ENCODE peak calls at places on chromosomes 5 and 9, in ten cellular contexts. V is H7, T is colonic mucosa, O is mesenchymal stem cell, R is cardiac muscle cell, Q is AG09309, P is pancreas, C is sigmoid colon, K is foreskin fibroblast, D is heart left ventricle. J is an unnamed sample.

GRCh38 chr5:16596541-16596940 is 20.3 kb downstream of the RETREG1 start:
- DNase-seq in V (no peak), D (no peak), P (no peak), K (peak), O (no peak), T (no peak), C (no peak), R (no peak), Q (peak), J (peak)

GRCh38 chr5:140317859-140318258 is 15.0 kb upstream of the PFDN1 start:
- DNase-seq in K (peak), R (no peak), C (no peak), P (no peak), T (no peak), Q (no peak), O (peak), D (no peak), V (no peak), J (peak)

GRCh38 chr5:10745133-10745532 is 15.9 kb downstream of the DAP start:
- DNase-seq in V (no peak), T (no peak), R (no peak), C (no peak), P (no peak), K (peak), D (no peak), O (peak), Q (no peak), J (no peak)

GRCh38 chr5:166367391-166367790 is 1924.1 kb upstream of the WWC1 start:
- DNase-seq in V (no peak), Q (no peak), P (no peak), C (no peak), O (no peak), D (no peak), R (no peak), K (no peak), T (no peak), J (no peak)

GRCh38 chr9:108205276-108205675 is 650.5 kb downstream of the ACTL7B start:
- DNase-seq in K (peak), V (no peak), T (no peak), P (no peak), O (no peak), D (no peak), C (no peak), Q (no peak), R (no peak), J (no peak)

GRCh38 chr5:75524071-75524470 is 12.4 kb downstream of the POLK start:
- DNase-seq in P (no peak), R (no peak), K (peak), Q (no peak), T (no peak), O (no peak), V (no peak), D (no peak), C (no peak), J (no peak)

GRCh38 chr9:110049699-110050450 is 158.1 kb downstream of the C9orf152 start:
- DNase-seq in C (peak), Q (no peak), K (peak), T (peak), R (peak), V (peak), O (peak), P (no peak), D (no peak), J (peak)

GRCh38 chr5:35457912-35458823 is 159.5 kb upstream of the SPEF2 start:
- DNase-seq in K (no peak), T (no peak), P (no peak), V (no peak), Q (no peak), D (no peak), R (no peak), C (no peak), O (no peak), J (no peak)

GRCh38 chr9:124768275-124768674 is 2.8 kb downstream of the NR6A1 start:
- DNase-seq in O (no peak), V (no peak), R (no peak), K (no peak), Q (no peak), P (no peak), C (no peak), D (no peak), T (no peak), J (no peak)

GRCh38 chr5:143955140-143955539 is 143.2 kb downstream of the HMHB1 start:
- DNase-seq in P (no peak), K (peak), D (peak), R (no peak), Q (no peak), T (no peak), O (peak), C (no peak), V (no peak), J (peak)

GRCh38 chr9:123569343-123569694 is 213.3 kb downstream of the CRB2 start:
- DNase-seq in Q (no peak), O (no peak), R (no peak), T (no peak), D (no peak), P (no peak), V (no peak), C (no peak), K (no peak), J (no peak)

GRCh38 chr5:59799668-59800374 is 93.7 kb downstream of the PDE4D start:
- DNase-seq in D (peak), Q (no peak), P (no peak), O (peak), T (peak), V (peak), C (no peak), K (peak), R (peak), J (peak)
- H3K4me3 ChIP-seq in D (no peak), Q (no peak), P (no peak), O (no peak), T (no peak), V (no peak), C (peak), K (peak), R (no peak), J (no peak)

GRCh38 chr5:27474054-27474323 is 435.6 kb upstream of the CDH9 start:
- DNase-seq in R (no peak), V (no peak), C (no peak), Q (no peak), O (peak), P (no peak), K (no peak), T (no peak), D (no peak), J (no peak)
- H3K4me3 ChIP-seq in R (peak), V (peak), C (no peak), Q (no peak), O (no peak), P (no peak), K (no peak), T (no peak), D (peak), J (no peak)

GRCh38 chr9:34650816-34651215 is 1.2 kb upstream of the IL11RA start:
- DNase-seq in Q (no peak), D (no peak), C (no peak), T (no peak), O (no peak), P (no peak), V (peak), R (no peak), K (no peak), J (peak)
- H3K4me3 ChIP-seq in Q (no peak), D (no peak), C (no peak), T (no peak), O (no peak), P (no peak), V (no peak), R (no peak), K (no peak), J (no peak)

GRCh38 chr9:69028754-69029153 is 6.8 kb upstream of the FXN start:
- DNase-seq in D (no peak), T (no peak), Q (no peak), R (no peak), V (no peak), C (no peak), P (no peak), O (no peak), K (no peak), J (peak)
- H3K4me3 ChIP-seq in D (no peak), T (no peak), Q (no peak), R (no peak), V (no peak), C (no peak), P (no peak), O (no peak), K (no peak), J (no peak)

GRCh38 chr5:56247596-56247995 is 14.5 kb upstream of the ANKRD55 start:
- DNase-seq in V (no peak), O (no peak), R (no peak), D (no peak), P (no peak), T (no peak), C (no peak), K (peak), Q (no peak), J (peak)
- H3K4me3 ChIP-seq in V (no peak), O (no peak), R (no peak), D (no peak), P (no peak), T (no peak), C (no peak), K (no peak), Q (no peak), J (no peak)

DNA sequence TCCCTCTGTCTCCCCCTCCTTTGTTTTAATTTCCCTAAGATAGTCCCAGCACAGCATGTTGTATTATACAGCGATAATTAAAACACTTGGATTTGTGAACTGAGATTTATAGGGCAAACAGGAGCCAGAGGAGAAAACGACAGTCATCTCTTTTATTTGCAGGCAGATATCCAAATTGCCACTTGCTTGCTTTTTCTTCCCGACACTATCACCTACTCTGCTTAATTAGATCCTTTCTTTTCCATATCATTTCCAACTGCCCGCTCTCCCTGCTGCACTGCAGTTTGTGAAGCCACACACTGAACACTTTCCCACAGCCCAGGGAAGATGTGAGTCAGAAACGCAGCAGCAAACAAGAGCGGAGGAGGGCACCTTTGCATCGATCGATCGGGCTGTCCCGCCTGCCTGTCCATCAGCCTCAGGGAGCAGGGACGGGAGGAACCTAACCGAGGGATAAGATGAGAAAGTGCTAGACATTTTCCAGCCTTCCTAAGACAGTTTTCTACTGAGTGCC is 35.8 kb upstream of the SPRY4 start:
- DNase-seq in R (peak), Q (no peak), O (peak), D (no peak), C (peak), K (peak), V (peak), T (peak), P (peak), J (peak)
- H3K4me3 ChIP-seq in R (no peak), Q (no peak), O (no peak), D (no peak), C (no peak), K (no peak), V (no peak), T (no peak), P (no peak), J (no peak)

GRCh38 chr9:13113751-13114150 is 165.7 kb downstream of the MPDZ start:
- DNase-seq in P (no peak), R (no peak), D (no peak), K (peak), V (no peak), Q (no peak), O (no peak), C (no peak), T (no peak), J (peak)
- H3K4me3 ChIP-seq in P (no peak), R (no peak), D (no peak), K (no peak), V (no peak), Q (no peak), O (no peak), C (no peak), T (no peak), J (no peak)

GRCh38 chr9:133787749-133788015 is 49.5 kb upstream of the SARDH start:
- DNase-seq in T (peak), R (peak), O (peak), K (peak), C (no peak), D (no peak), P (no peak), V (peak), Q (no peak), J (peak)

GRCh38 chr9:133784731-133785561 is 46.8 kb upstream of the SARDH start:
- DNase-seq in P (no peak), D (no peak), V (no peak), C (no peak), T (no peak), K (no peak), Q (no peak), O (no peak), R (no peak), J (no peak)

GRCh38 chr9:133786371-133786753 is 48.2 kb upstream of the SARDH start:
- DNase-seq in D (no peak), T (no peak), K (no peak), Q (no peak), C (no peak), P (no peak), O (no peak), R (no peak), V (no peak), J (no peak)

GRCh38 chr9:133786936-133787748 is 49.0 kb upstream of the SARDH start:
- DNase-seq in C (no peak), P (no peak), V (no peak), O (no peak), K (no peak), Q (no peak), R (no peak), T (no peak), D (no peak), J (no peak)

DNA sequence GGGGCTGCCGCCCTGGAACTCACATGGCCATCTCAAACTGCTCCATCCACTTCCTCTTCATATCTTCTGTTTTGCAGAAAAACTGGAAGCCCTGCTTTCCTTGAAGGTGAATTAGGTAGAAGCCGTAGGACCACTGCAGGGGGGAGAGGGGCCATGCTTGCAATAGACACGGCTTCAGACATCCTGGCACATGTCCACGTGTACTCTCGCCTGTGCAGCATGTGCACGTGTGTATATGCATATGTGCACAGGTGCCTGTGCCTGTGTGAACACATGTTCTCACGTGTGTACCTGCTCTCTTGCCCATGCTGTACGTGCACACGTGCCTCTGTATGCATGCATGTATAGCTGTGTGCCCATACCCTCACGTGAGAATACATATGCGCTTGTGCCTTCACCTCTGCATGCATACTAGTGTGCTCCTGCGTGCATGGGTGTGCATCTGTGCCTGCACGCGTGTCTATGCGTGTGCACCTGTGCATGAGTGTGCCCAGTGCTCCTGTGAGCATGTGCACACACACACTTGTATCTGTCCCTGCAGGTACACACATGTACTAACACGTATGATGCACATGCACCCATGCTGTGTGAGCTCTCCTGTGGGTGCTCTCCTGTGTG is 47.7 kb upstream of the SARDH start:
- DNase-seq in O (no peak), D (no peak), R (no peak), T (no peak), K (no peak), C (no peak), V (no peak), P (no peak), Q (no peak), J (no peak)
- H3K4me3 ChIP-seq in O (no peak), D (no peak), R (no peak), T (no peak), K (no peak), C (no peak), V (no peak), P (no peak), Q (no peak), J (no peak)

GRCh38 chr9:126372716-126373115 is 46.1 kb downstream of the MVB12B start:
- DNase-seq in K (no peak), T (no peak), Q (no peak), D (no peak), R (no peak), V (no peak), P (no peak), O (no peak), C (no peak), J (no peak)
- H3K4me3 ChIP-seq in K (no peak), T (no peak), Q (no peak), D (no peak), R (no peak), V (no peak), P (no peak), O (no peak), C (no peak), J (no peak)

J was measured in astrocyte of the spinal cord.